ENCODE peak calls at places on chromosomes 4 and X, in four cellular contexts. Z is A549, X is small intestine, M is ecto neural progenitor cell. V is an unnamed sample.
A peak's percentile ranks its signal among the peaks of the same experiment; 100 is the strongest.

GRCh38 chrX:55389376-55389775 is 62.6 kb upstream of the MAGEH1 start:
- DNase-seq in Z (no peak), X (no peak), M (no peak), V (no peak)

GRCh38 chrX:150155396-150156048 is 207.6 kb upstream of the MAMLD1 start:
- DNase-seq in Z (peak; percentile 58), X (peak; percentile 65), M (no peak), V (no peak)

GRCh38 chrX:119690921-119691716 is 1.8 kb downstream of the SEPTIN6 start:
- DNase-seq in Z (no peak), X (no peak), M (no peak), V (no peak)

GRCh38 chr4:103137446-103137827 is 37.8 kb upstream of the BDH2 start:
- DNase-seq in Z (no peak), X (no peak), M (no peak), V (no peak)

GRCh38 chr4:38223306-38223705 is 263.1 kb downstream of the PTTG2 start:
- DNase-seq in Z (no peak), X (no peak), M (no peak), V (no peak)

GRCh38 chrX:1384738-1385250 is 7.1 kb downstream of the SLC25A6 start:
- DNase-seq in Z (no peak), X (no peak), M (peak; percentile 38), V (no peak)

GRCh38 chr4:124610214-124610613 is 102.3 kb downstream of the ANKRD50 start:
- DNase-seq in Z (no peak), X (no peak), M (no peak), V (no peak)

GRCh38 chr4:25171451-25171850 is 11.2 kb upstream of the SEPSECS start:
- DNase-seq in Z (no peak), X (no peak), M (no peak), V (no peak)

GRCh38 chr4:16194199-16194598 is 32.1 kb downstream of the TAPT1 start:
- DNase-seq in Z (no peak), X (no peak), M (no peak), V (no peak)

GRCh38 chr4:37973481-37973880 is 13.3 kb downstream of the PTTG2 start:
- DNase-seq in Z (no peak), X (no peak), M (no peak), V (no peak)

GRCh38 chrX:35726176-35726575 is 72.0 kb upstream of the MAGEB16 start:
- DNase-seq in Z (peak; percentile 18), X (peak; percentile 20), M (no peak), V (no peak)

GRCh38 chr4:185792384-185793146 is 19.4 kb downstream of the SORBS2 start:
- DNase-seq in Z (peak; percentile 46), X (no peak), M (no peak), V (no peak)

GRCh38 chr4:8441499-8442091 is 1.0 kb downstream of the TRMT44 start:
- DNase-seq in Z (no peak), X (no peak), M (no peak), V (no peak)

GRCh38 chrX:24550166-24550565 is 85.1 kb downstream of the PDK3 start:
- DNase-seq in Z (no peak), X (no peak), M (no peak), V (no peak)

GRCh38 chr4:1975880-1976279 is 32.9 kb downstream of the NELFA start:
- DNase-seq in Z (no peak), X (no peak), M (no peak), V (no peak)

GRCh38 chr4:26613242-26613641 is 29.4 kb downstream of the TBC1D19 start:
- DNase-seq in Z (no peak), X (no peak), M (no peak), V (no peak)

GRCh38 chrX:97027384-97027922 is 143.7 kb downstream of the RPA4 start:
- DNase-seq in Z (peak; percentile 4), X (no peak), M (no peak), V (no peak)

GRCh38 chr4:13601060-13601459 is 26.5 kb downstream of the BOD1L1 start:
- DNase-seq in Z (no peak), X (no peak), M (no peak), V (no peak)